ENCODE peak calls at places on chromosome 7, in six cellular contexts. One of them, this sample, is unnamed.
A peak's percentile ranks its signal among the peaks of the same experiment; 100 is the strongest.

GRCh38 chr7:80184693-80185092 is 50.1 kb downstream of the GNAI1 start:
- DNase-seq in colonic mucosa: no peak
- DNase-seq in neural progenitor cell: no peak
- DNase-seq in heart left ventricle: no peak
- DNase-seq in PC-3: no peak
- DNase-seq in cardiac muscle cell: no peak
- DNase-seq in this sample: no peak

GRCh38 chr7:101195884-101196283 is 5.0 kb downstream of the MOGAT3 start:
- DNase-seq in heart left ventricle: no peak
- DNase-seq in neural progenitor cell: no peak
- DNase-seq in PC-3: no peak
- DNase-seq in cardiac muscle cell: no peak
- DNase-seq in colonic mucosa: no peak
- DNase-seq in this sample: no peak

GRCh38 chr7:154183482-154183881 is 131.3 kb downstream of the DPP6 start:
- DNase-seq in cardiac muscle cell: no peak
- DNase-seq in heart left ventricle: no peak
- DNase-seq in PC-3: no peak
- DNase-seq in neural progenitor cell: no peak
- DNase-seq in colonic mucosa: no peak
- DNase-seq in this sample: no peak

GRCh38 chr7:139536158-139536557 is 12.7 kb downstream of the CLEC2L start:
- DNase-seq in cardiac muscle cell: no peak
- DNase-seq in heart left ventricle: no peak
- DNase-seq in colonic mucosa: no peak
- DNase-seq in PC-3: no peak
- DNase-seq in neural progenitor cell: no peak
- DNase-seq in this sample: no peak

GRCh38 chr7:68417002-68417401 is 1181.3 kb upstream of the AUTS2 start:
- DNase-seq in cardiac muscle cell: no peak
- DNase-seq in colonic mucosa: no peak
- DNase-seq in heart left ventricle: no peak
- DNase-seq in PC-3: no peak
- DNase-seq in neural progenitor cell: no peak
- DNase-seq in this sample: no peak

GRCh38 chr7:117347962-117348672 is 25.3 kb upstream of the WNT2 start:
- DNase-seq in heart left ventricle: no peak
- DNase-seq in cardiac muscle cell: no peak
- DNase-seq in PC-3: no peak
- DNase-seq in neural progenitor cell: no peak
- DNase-seq in colonic mucosa: no peak
- DNase-seq in this sample: no peak

GRCh38 chr7:129607471-129608120 is 3.9 kb upstream of the NRF1 start:
- DNase-seq in heart left ventricle: no peak
- DNase-seq in cardiac muscle cell: peak; percentile 55
- DNase-seq in neural progenitor cell: peak; percentile 64
- DNase-seq in colonic mucosa: peak; percentile 43
- DNase-seq in PC-3: peak; percentile 59
- DNase-seq in this sample: no peak

GRCh38 chr7:33495207-33495606 is 365.8 kb downstream of the BBS9 start:
- DNase-seq in neural progenitor cell: no peak
- DNase-seq in heart left ventricle: no peak
- DNase-seq in PC-3: peak; percentile 11
- DNase-seq in colonic mucosa: no peak
- DNase-seq in cardiac muscle cell: peak; percentile 20
- DNase-seq in this sample: no peak

GRCh38 chr7:125436220-125436619 is 506.6 kb upstream of the POT1 start:
- DNase-seq in cardiac muscle cell: no peak
- DNase-seq in heart left ventricle: no peak
- DNase-seq in neural progenitor cell: no peak
- DNase-seq in PC-3: peak; percentile 63
- DNase-seq in colonic mucosa: no peak
- DNase-seq in this sample: no peak

GRCh38 chr7:98733036-98733435 is 116.0 kb downstream of the NPTX2 start:
- DNase-seq in cardiac muscle cell: no peak
- DNase-seq in neural progenitor cell: peak; percentile 48
- DNase-seq in colonic mucosa: peak; percentile 44
- DNase-seq in PC-3: peak; percentile 78
- DNase-seq in heart left ventricle: no peak
- DNase-seq in this sample: no peak

GRCh38 chr7:95404316-95404715 is 8.1 kb upstream of the PON3 start:
- DNase-seq in neural progenitor cell: peak; percentile 55
- DNase-seq in heart left ventricle: peak; percentile 40
- DNase-seq in cardiac muscle cell: no peak
- DNase-seq in PC-3: no peak
- DNase-seq in colonic mucosa: no peak
- DNase-seq in this sample: no peak

GRCh38 chr7:55517191-55517633 is 55.1 kb downstream of the VOPP1 start:
- DNase-seq in colonic mucosa: no peak
- DNase-seq in heart left ventricle: no peak
- DNase-seq in neural progenitor cell: no peak
- DNase-seq in PC-3: no peak
- DNase-seq in cardiac muscle cell: no peak
- DNase-seq in this sample: no peak

GRCh38 chr7:28705350-28705749 is 252.8 kb downstream of the TRIL start:
- DNase-seq in colonic mucosa: no peak
- DNase-seq in PC-3: no peak
- DNase-seq in heart left ventricle: no peak
- DNase-seq in neural progenitor cell: no peak
- DNase-seq in cardiac muscle cell: no peak
- DNase-seq in this sample: no peak
- H3K4me1 ChIP-seq in colonic mucosa: no peaks in the 10 kb centered on the region
- H3K4me1 ChIP-seq in PC-3: no peaks in the 10 kb centered on the region
- H3K4me1 ChIP-seq in heart left ventricle: no peaks in the 10 kb centered on the region
- H3K4me1 ChIP-seq in neural progenitor cell: peaks cover 19% of the 10 kb centered on the region
- H3K4me1 ChIP-seq in cardiac muscle cell: peaks cover 31% of the 10 kb centered on the region
- H3K4me1 ChIP-seq in this sample: peaks cover 41% of the 10 kb centered on the region

GRCh38 chr7:14374336-14374735 is 384.9 kb upstream of the ETV1 start:
- DNase-seq in cardiac muscle cell: no peak
- DNase-seq in heart left ventricle: no peak
- DNase-seq in PC-3: no peak
- DNase-seq in colonic mucosa: no peak
- DNase-seq in neural progenitor cell: no peak
- DNase-seq in this sample: no peak

GRCh38 chr7:14380881-14381280 is 391.4 kb upstream of the ETV1 start:
- DNase-seq in heart left ventricle: no peak
- DNase-seq in neural progenitor cell: no peak
- DNase-seq in cardiac muscle cell: no peak
- DNase-seq in colonic mucosa: no peak
- DNase-seq in PC-3: no peak
- DNase-seq in this sample: no peak

GRCh38 chr7:14376711-14377110 is 387.2 kb upstream of the ETV1 start:
- DNase-seq in cardiac muscle cell: no peak
- DNase-seq in PC-3: no peak
- DNase-seq in neural progenitor cell: peak; percentile 3
- DNase-seq in colonic mucosa: no peak
- DNase-seq in heart left ventricle: no peak
- DNase-seq in this sample: no peak

GRCh38 chr7:14375998-14376397 is 386.5 kb upstream of the ETV1 start:
- DNase-seq in neural progenitor cell: no peak
- DNase-seq in heart left ventricle: no peak
- DNase-seq in colonic mucosa: no peak
- DNase-seq in cardiac muscle cell: no peak
- DNase-seq in PC-3: no peak
- DNase-seq in this sample: no peak

DNA sequence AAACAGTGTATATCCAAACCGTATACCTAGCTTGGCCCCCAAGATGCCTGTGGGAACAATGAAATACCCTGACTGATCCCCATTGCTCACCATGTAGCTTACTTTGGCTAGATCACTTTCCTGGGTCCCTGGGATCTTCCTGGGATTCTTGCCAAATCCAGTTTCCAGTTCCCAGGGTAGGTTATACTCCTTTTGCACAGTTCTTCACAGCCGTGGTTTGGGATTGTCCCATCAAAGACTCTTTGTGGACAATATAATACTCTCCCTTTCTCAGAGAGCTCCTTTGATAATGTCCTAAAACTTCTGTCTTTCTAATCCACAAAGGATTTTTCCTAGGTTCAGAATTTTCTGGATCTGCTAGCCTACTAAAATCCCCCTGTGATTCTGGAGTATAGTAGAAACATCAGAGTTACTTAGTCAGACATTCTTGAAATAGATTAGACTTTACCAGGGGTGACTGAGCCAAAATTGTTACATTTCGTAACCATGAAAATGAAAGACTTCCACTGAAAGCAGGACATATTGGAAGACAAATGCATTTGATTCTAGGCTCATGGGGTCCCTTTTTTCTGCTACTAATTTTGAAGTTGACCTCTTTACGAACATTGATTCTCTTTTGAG is 388.3 kb upstream of the ETV1 start:
- DNase-seq in colonic mucosa: no peak
- DNase-seq in cardiac muscle cell: no peak
- DNase-seq in neural progenitor cell: no peak
- DNase-seq in PC-3: no peak
- DNase-seq in heart left ventricle: no peak
- DNase-seq in this sample: no peak
- TF ChIP-seq CTCF in colonic mucosa: no peak
- TF ChIP-seq CTCF in cardiac muscle cell: no peak
- TF ChIP-seq CTCF in neural progenitor cell: no peak
- TF ChIP-seq CTCF in PC-3: no peak
- TF ChIP-seq CTCF in heart left ventricle: no peak
- TF ChIP-seq CTCF in this sample: no peak

DNA sequence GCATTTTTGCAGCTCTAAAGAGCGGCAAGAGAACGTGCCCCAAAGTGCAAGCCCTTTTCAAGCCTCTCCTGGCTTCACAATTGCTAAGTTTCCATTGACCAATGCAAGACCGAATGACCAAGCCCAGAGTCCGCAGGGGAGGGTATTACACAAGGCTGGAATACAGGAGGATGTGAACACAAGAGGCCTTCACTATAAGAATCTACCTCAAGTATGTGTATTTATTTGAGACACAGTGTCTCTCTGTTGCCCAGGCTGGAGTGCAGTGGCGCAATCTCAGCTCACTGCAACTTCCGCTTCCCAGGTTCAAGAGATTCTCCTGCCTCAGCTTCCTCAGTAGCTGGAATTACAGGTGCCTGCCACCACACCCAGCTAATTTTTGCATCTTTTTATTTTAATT is 22.2 kb upstream of the TPST1 start:
- DNase-seq in heart left ventricle: no peak
- DNase-seq in PC-3: no peak
- DNase-seq in colonic mucosa: no peak
- DNase-seq in cardiac muscle cell: no peak
- DNase-seq in neural progenitor cell: no peak
- DNase-seq in this sample: no peak
- H3K27ac ChIP-seq in heart left ventricle: no peak overlapping the region
- H3K27ac ChIP-seq in PC-3: no peak overlapping the region
- H3K27ac ChIP-seq in colonic mucosa: no peak overlapping the region
- H3K27ac ChIP-seq in cardiac muscle cell: no peak overlapping the region
- H3K27ac ChIP-seq in neural progenitor cell: no peak overlapping the region
- H3K27ac ChIP-seq in this sample: no peak overlapping the region

GRCh38 chr7:17304926-17305325 is 6.5 kb downstream of the AHR start:
- DNase-seq in cardiac muscle cell: no peak
- DNase-seq in heart left ventricle: no peak
- DNase-seq in PC-3: peak; percentile 97
- DNase-seq in colonic mucosa: no peak
- DNase-seq in neural progenitor cell: no peak
- DNase-seq in this sample: no peak

GRCh38 chr7:17305387-17306171 is 7.1 kb downstream of the AHR start:
- DNase-seq in PC-3: no peak
- DNase-seq in heart left ventricle: no peak
- DNase-seq in cardiac muscle cell: no peak
- DNase-seq in colonic mucosa: no peak
- DNase-seq in neural progenitor cell: no peak
- DNase-seq in this sample: no peak

GRCh38 chr7:17307969-17308648 is 9.7 kb downstream of the AHR start:
- DNase-seq in PC-3: no peak
- DNase-seq in neural progenitor cell: no peak
- DNase-seq in cardiac muscle cell: no peak
- DNase-seq in colonic mucosa: no peak
- DNase-seq in heart left ventricle: no peak
- DNase-seq in this sample: no peak

GRCh38 chr7:17307558-17307957 is 9.1 kb downstream of the AHR start:
- DNase-seq in cardiac muscle cell: no peak
- DNase-seq in PC-3: no peak
- DNase-seq in colonic mucosa: no peak
- DNase-seq in heart left ventricle: no peak
- DNase-seq in neural progenitor cell: no peak
- DNase-seq in this sample: no peak

DNA sequence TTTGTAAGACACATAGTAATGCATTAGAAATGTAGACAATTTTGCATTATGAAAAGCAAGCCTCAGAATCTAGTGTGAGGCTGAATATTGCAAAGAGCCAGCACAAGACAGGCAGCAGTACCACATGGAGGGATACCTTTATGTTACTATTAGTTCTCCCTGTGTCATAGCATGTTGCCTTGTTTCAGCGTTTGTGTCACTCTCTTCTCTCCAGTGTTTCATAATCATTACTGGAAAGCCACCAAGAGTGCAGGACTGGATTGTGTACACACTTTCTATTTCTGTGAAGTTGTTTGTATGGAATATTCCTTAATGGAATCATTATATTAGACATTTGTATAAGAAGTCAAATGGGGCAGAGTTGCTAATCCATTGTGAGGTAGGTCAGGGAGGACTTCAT is 8.6 kb downstream of the AHR start:
- DNase-seq in neural progenitor cell: no peak
- DNase-seq in heart left ventricle: no peak
- DNase-seq in cardiac muscle cell: no peak
- DNase-seq in PC-3: no peak
- DNase-seq in colonic mucosa: no peak
- DNase-seq in this sample: no peak
- H3K4me1 ChIP-seq in neural progenitor cell: no peaks in the 10 kb centered on the region
- H3K4me1 ChIP-seq in heart left ventricle: no peaks in the 10 kb centered on the region
- H3K4me1 ChIP-seq in cardiac muscle cell: no peaks in the 10 kb centered on the region
- H3K4me1 ChIP-seq in PC-3: peaks cover 50% of the 10 kb centered on the region
- H3K4me1 ChIP-seq in colonic mucosa: peaks cover 13% of the 10 kb centered on the region
- H3K4me1 ChIP-seq in this sample: peaks cover 77% of the 10 kb centered on the region

DNA sequence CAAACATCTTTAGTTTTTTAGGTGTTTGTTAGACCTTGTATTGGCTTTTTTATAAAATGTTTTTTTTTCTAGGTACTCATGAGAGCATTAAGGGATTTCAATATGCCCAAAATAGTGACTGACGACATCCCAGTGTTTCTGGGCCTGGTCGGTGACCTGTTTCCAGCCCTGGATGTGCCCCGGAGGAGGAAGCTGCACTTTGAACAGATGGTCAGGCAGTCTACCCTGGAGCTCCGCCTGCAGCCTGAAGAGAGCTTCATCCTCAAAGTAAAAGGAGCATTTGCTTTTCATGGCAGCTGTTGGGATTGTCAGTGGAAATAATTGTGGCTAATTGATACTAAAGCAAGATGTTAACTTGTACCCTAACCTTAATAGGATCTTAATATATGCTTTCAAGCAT is 161.5 kb downstream of the DNAH11 start:
- DNase-seq in colonic mucosa: no peak
- DNase-seq in heart left ventricle: no peak
- DNase-seq in neural progenitor cell: peak; percentile 27
- DNase-seq in cardiac muscle cell: no peak
- DNase-seq in PC-3: no peak
- DNase-seq in this sample: no peak
- TF ChIP-seq CTCF in colonic mucosa: no peak
- TF ChIP-seq CTCF in heart left ventricle: no peak
- TF ChIP-seq CTCF in neural progenitor cell: no peak
- TF ChIP-seq CTCF in cardiac muscle cell: no peak
- TF ChIP-seq CTCF in PC-3: no peak
- TF ChIP-seq CTCF in this sample: no peak

This sample was measured in vagina.